ENCODE peak calls at places on chromosomes 13 and 19, in six cellular contexts. V is IMR-90, N is neuronal stem cell, A is mesenchymal stem cell, I is H9, T is H1. J is an unnamed sample.

GRCh38 chr13:109586509-109587346 is 199.7 kb downstream of the IRS2 start:
- DNase-seq in V (no peak), N (no peak), A (no peak), I (no peak), T (no peak), J (peak; percentile 61)

GRCh38 chr19:1465191-1466016 is 13.6 kb downstream of the C19orf25 start:
- DNase-seq in V (peak; percentile 36), N (no peak), A (peak; percentile 63), I (peak; percentile 81), T (peak; percentile 85), J (peak; percentile 75)

GRCh38 chr13:48504606-48505369 is 28.1 kb downstream of the RCBTB2 start:
- DNase-seq in V (no peak), N (no peak), A (no peak), I (peak; percentile 39), T (no peak), J (peak; percentile 92)

GRCh38 chr19:18697680-18698079 is 14.2 kb downstream of the CRTC1 start:
- DNase-seq in V (no peak), N (no peak), A (no peak), I (no peak), T (no peak), J (no peak)

GRCh38 chr13:101144808-101145419 is 271.4 kb downstream of the NALCN start:
- DNase-seq in V (peak; percentile 71), N (peak; percentile 50), A (peak; percentile 57), I (no peak), T (no peak), J (peak; percentile 48)

GRCh38 chr19:18155095-18156087 is 2.4 kb downstream of the PIK3R2 start:
- DNase-seq in V (no peak), N (no peak), A (no peak), I (no peak), T (no peak), J (no peak)

GRCh38 chr13:79782541-79783216 is 301.7 kb downstream of the NDFIP2 start:
- DNase-seq in V (peak; percentile 77), N (peak; percentile 85), A (peak; percentile 87), I (peak; percentile 84), T (peak; percentile 66), J (peak; percentile 94)

GRCh38 chr19:48571378-48572162 is 19.6 kb downstream of the SULT2B1 start:
- DNase-seq in V (no peak), N (no peak), A (no peak), I (no peak), T (no peak), J (no peak)

GRCh38 chr13:97122381-97122996 is 99.6 kb upstream of the MBNL2 start:
- DNase-seq in V (peak; percentile 73), N (no peak), A (peak; percentile 63), I (no peak), T (no peak), J (no peak)

GRCh38 chr13:76937416-76937815 is 10.9 kb upstream of the ACOD1 start:
- DNase-seq in V (peak; percentile 97), N (no peak), A (peak; percentile 95), I (no peak), T (no peak), J (no peak)

GRCh38 chr13:44837250-44837649 is 152.0 kb downstream of the NUFIP1 start:
- DNase-seq in V (peak; percentile 78), N (no peak), A (peak; percentile 74), I (no peak), T (no peak), J (no peak)

GRCh38 chr19:15538774-15539173 is 30.4 kb downstream of the CYP4F22 start:
- DNase-seq in V (peak; percentile 4), N (no peak), A (no peak), I (no peak), T (no peak), J (no peak)

GRCh38 chr13:112587767-112588489 is at the start of gene TUBGCP3:
- DNase-seq in V (peak; percentile 78), N (peak; percentile 77), A (peak; percentile 86), I (peak; percentile 72), T (peak; percentile 87), J (peak; percentile 86)

GRCh38 chr13:108463365-108463764 is 166.0 kb upstream of the MYO16 start:
- DNase-seq in V (peak; percentile 94), N (no peak), A (peak; percentile 90), I (no peak), T (no peak), J (peak; percentile 38)

GRCh38 chr13:101416181-101417042 is at the start of gene NALCN:
- DNase-seq in V (no peak), N (peak; percentile 31), A (peak; percentile 30), I (peak; percentile 39), T (peak; percentile 68), J (peak; percentile 18)

GRCh38 chr13:98959775-98960325 is 18.0 kb downstream of the DOCK9 start:
- DNase-seq in V (no peak), N (no peak), A (no peak), I (no peak), T (no peak), J (no peak)

GRCh38 chr13:99133230-99133629 is 67.4 kb upstream of the UBAC2 start:
- DNase-seq in V (no peak), N (no peak), A (no peak), I (no peak), T (no peak), J (no peak)

GRCh38 chr19:495440-496332 is 600 bp upstream of the MADCAM1 start:
- DNase-seq in V (peak; percentile 39), N (no peak), A (peak; percentile 43), I (peak; percentile 86), T (peak; percentile 98), J (peak; percentile 78)

GRCh38 chr19:14419038-14419813 is at the start of gene DDX39A:
- DNase-seq in V (peak; percentile 99), N (peak; percentile 98), A (peak; percentile 100), I (peak; percentile 99), T (peak; percentile 90), J (peak; percentile 100)

GRCh38 chr19:14413765-14414171 is 5.4 kb downstream of the DDX39A start:
- DNase-seq in V (peak; percentile 50), N (no peak), A (no peak), I (no peak), T (no peak), J (no peak)

GRCh38 chr19:14418743-14419037 is 451 bp downstream of the DDX39A start:
- DNase-seq in V (no peak), N (no peak), A (no peak), I (no peak), T (no peak), J (no peak)

GRCh38 chr19:14413355-14413754 is 5.8 kb downstream of the DDX39A start:
- DNase-seq in V (no peak), N (no peak), A (no peak), I (no peak), T (no peak), J (no peak)

GRCh38 chr19:14416743-14417214 is 2.4 kb downstream of the DDX39A start:
- DNase-seq in V (no peak), N (no peak), A (no peak), I (no peak), T (no peak), J (no peak)
- H3K9ac ChIP-seq in V (no peak overlapping the region), N (no peak overlapping the region), A (peak overlapping the region; percentile 48), I (peak overlapping the region; percentile 25), T (no peak overlapping the region), J (peak overlapping the region; percentile 7)

DNA sequence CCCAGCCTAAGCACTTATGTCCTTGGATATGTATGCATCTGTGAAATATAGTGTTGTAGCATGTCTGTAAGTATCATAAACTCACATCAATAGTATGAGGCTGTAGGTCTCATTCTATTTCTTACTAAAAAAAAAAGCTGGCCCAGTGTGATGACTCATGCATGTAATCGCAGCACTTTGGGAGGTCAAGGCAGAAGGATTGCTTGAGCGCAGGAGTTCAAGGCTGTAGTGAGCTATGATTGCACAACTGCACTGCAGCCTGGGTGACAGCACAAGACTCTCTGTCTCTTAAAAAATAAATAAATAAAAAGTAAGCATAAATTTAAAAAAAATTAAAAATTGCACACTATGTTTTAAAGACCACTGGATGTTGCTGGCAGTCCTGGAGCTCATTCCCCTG is 79.1 kb upstream of the SPATA13 start:
- DNase-seq in V (peak; percentile 58), N (no peak), A (peak; percentile 58), I (no peak), T (no peak), J (no peak)
- H2BK15ac ChIP-seq in V (no peak overlapping the region), N (no peak overlapping the region), A (no peak overlapping the region), I (no peak overlapping the region), T (no peak overlapping the region), J (no peak overlapping the region)

DNA sequence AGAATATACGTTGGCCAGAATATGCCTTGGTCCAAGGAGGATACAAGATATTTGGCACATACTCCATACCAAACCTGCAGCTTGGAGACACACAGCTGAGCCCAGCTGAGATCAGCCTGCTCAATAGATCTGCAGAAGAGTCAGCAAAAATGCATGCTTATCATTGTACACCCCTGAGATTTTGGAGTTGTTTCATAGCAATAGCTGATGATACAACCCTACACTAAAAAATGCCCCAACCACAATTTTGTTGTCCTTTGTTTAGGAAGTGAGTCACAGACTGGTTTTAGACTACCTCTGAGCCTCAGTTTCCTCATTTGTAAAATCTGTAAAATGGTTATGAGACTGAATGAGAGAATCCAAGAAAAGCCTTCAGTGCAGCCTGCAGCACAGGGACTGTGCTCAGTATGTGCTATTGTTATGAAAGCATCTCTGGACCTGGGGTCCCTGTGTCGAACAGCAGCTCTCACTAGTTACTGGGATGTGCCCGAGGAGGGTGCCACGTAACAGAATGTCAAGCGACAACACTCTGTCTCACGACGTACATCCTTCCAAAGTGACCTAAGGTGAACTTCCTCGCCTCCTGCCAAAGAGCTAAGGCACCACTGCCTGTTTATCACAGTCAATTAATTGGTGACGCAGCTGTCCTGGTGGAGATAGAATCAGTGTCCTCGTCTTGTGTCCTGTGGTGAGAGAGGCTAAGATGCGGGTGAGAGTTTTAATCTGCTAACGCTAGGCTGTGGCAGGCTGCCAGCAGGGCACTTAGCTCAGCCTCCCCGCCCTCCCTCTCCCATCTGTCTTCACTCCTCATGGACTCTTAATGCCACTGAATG is 18.2 kb downstream of the DHRS12 start:
- DNase-seq in V (peak; percentile 44), N (no peak), A (peak; percentile 62), I (no peak), T (no peak), J (peak; percentile 80)
- H3K9ac ChIP-seq in V (no peak overlapping the region), N (no peak overlapping the region), A (peak overlapping the region; percentile 28), I (no peak overlapping the region), T (no peak overlapping the region), J (no peak overlapping the region)

DNA sequence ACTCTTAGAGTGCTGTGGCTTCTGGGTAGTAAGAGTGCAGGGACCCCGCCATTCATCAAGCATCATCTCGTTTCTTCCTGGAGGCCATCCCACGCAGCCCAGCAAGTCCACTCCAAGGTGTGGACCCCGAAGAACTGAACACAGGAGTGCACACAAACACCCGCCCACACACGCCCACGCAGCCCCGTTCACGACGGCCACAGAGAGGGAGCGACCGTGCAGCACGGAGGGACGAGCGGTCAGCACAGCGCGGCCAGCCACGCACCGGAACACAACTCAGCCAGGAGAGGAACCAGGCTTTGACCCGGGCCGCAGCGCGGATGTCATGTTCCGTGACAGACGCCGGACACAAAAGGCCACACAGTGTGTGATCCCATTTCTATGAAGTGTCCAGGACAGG is 18.2 kb upstream of the RANBP3 start:
- DNase-seq in V (no peak), N (no peak), A (no peak), I (no peak), T (no peak), J (no peak)
- H2BK15ac ChIP-seq in V (no peak overlapping the region), N (no peak overlapping the region), A (no peak overlapping the region), I (no peak overlapping the region), T (no peak overlapping the region), J (no peak overlapping the region)

J was measured in mesendoderm.